ENCODE peak calls at places on chromosomes 12 and 14, in four cellular contexts. Z, P, D and J are unnamed samples.

GRCh38 chr12:59927041-59927440 is 331.2 kb downstream of the SLC16A7 start:
- DNase-seq in D (no peak), P (no peak), Z (no peak), J (no peak)

GRCh38 chr12:54588110-54588831 is at the start of gene PPP1R1A:
- DNase-seq in Z (peak; percentile 53), P (no peak), D (no peak), J (peak; percentile 66)

GRCh38 chr12:95304673-95305198 is 87.1 kb downstream of the VEZT start:
- DNase-seq in Z (no peak), P (no peak), D (no peak), J (no peak)

GRCh38 chr12:49982246-49983229 is 9.8 kb downstream of the AQP6 start:
- DNase-seq in Z (no peak), D (no peak), P (no peak), J (no peak)

GRCh38 chr12:44875954-44876553 is at the start of gene NELL2:
- DNase-seq in D (peak; percentile 77), Z (peak; percentile 84), P (no peak), J (peak; percentile 83)

GRCh38 chr14:59187802-59188460 is 536 bp upstream of the DAAM1 start:
- DNase-seq in Z (peak; percentile 16), P (no peak), D (peak; percentile 66), J (peak; percentile 31)

GRCh38 chr14:24535737-24536136 is 27.7 kb upstream of the CMA1 start:
- DNase-seq in D (no peak), P (no peak), Z (no peak), J (no peak)

GRCh38 chr12:34607520-34608195 is 585.4 kb downstream of the ALG10 start:
- DNase-seq in P (no peak), D (no peak), Z (no peak), J (peak; percentile 1)

GRCh38 chr14:53842938-53843337 is 113.7 kb downstream of the BMP4 start:
- DNase-seq in D (no peak), P (peak; percentile 95), Z (no peak), J (no peak)

GRCh38 chr14:75561013-75561432 is 17.4 kb upstream of the FLVCR2 start:
- DNase-seq in D (peak; percentile 68), P (peak; percentile 67), Z (peak; percentile 88), J (peak; percentile 87)

GRCh38 chr14:23538785-23539184 is 12.8 kb downstream of the ZFHX2 start:
- DNase-seq in P (no peak), Z (peak; percentile 58), D (no peak), J (no peak)

GRCh38 chr12:2319747-2320146 is 267.0 kb downstream of the CACNA1C start:
- DNase-seq in Z (no peak), P (no peak), D (no peak), J (no peak)

GRCh38 chr12:130686511-130686981 is 29.6 kb downstream of the RIMBP2 start:
- DNase-seq in D (no peak), Z (no peak), P (no peak), J (no peak)

GRCh38 chr14:51823706-51824105 is 36.7 kb upstream of the GNG2 start:
- DNase-seq in Z (no peak), P (no peak), D (no peak), J (no peak)

GRCh38 chr12:3727354-3727753 is 25.6 kb downstream of the CRACR2A start:
- DNase-seq in Z (no peak), P (no peak), D (no peak), J (no peak)

GRCh38 chr14:103123128-103123633 is at the start of gene TNFAIP2:
- DNase-seq in D (peak; percentile 69), Z (peak; percentile 67), P (no peak), J (no peak)

GRCh38 chr12:132904718-132905328 is 17.4 kb upstream of the CHFR start:
- DNase-seq in D (peak; percentile 78), P (no peak), Z (peak; percentile 94), J (no peak)

GRCh38 chr14:105844810-105845724 is 318.7 kb downstream of the TMEM121 start:
- DNase-seq in D (no peak), P (no peak), Z (no peak), J (no peak)

GRCh38 chr14:76950043-76951020 is 78.2 kb downstream of the IRF2BPL start:
- DNase-seq in D (no peak), Z (no peak), P (no peak), J (no peak)

GRCh38 chr12:34395056-34396005 is 373.0 kb downstream of the ALG10 start:
- DNase-seq in Z (peak; percentile 1), P (no peak), D (peak; percentile 3), J (no peak)

GRCh38 chr12:91404362-91404899 is 221.8 kb upstream of the DCN start:
- DNase-seq in Z (no peak), D (no peak), P (no peak), J (no peak)

GRCh38 chr12:19978193-19978592 is 390.1 kb upstream of the PDE3A start:
- DNase-seq in Z (no peak), P (no peak), D (no peak), J (no peak)

GRCh38 chr12:64828713-64829112 is 4.3 kb downstream of the TBC1D30 start:
- DNase-seq in D (no peak), P (no peak), Z (no peak), J (no peak)

GRCh38 chr14:75833326-75834020 is 148.3 kb downstream of the TGFB3 start:
- DNase-seq in D (no peak), P (no peak), Z (no peak), J (no peak)

GRCh38 chr12:47139010-47139681 is 59.4 kb upstream of the AMIGO2 start:
- DNase-seq in P (no peak), Z (no peak), D (no peak), J (no peak)

GRCh38 chr12:89247962-89248361 is 104.3 kb downstream of the DUSP6 start:
- DNase-seq in P (no peak), Z (no peak), D (no peak), J (no peak)

GRCh38 chr12:46383654-46384450 is 11.3 kb upstream of the SLC38A2 start:
- DNase-seq in Z (no peak), D (peak; percentile 37), P (peak; percentile 67), J (peak; percentile 30)

GRCh38 chr12:25719505-25719904 is 166.4 kb upstream of the LMNTD1 start:
- DNase-seq in D (no peak), P (no peak), Z (no peak), J (no peak)

GRCh38 chr12:25723286-25723685 is 170.2 kb upstream of the LMNTD1 start:
- DNase-seq in D (no peak), P (no peak), Z (no peak), J (no peak)

GRCh38 chr12:25728196-25728595 is 175.1 kb upstream of the LMNTD1 start:
- DNase-seq in Z (no peak), D (no peak), P (no peak), J (no peak)

GRCh38 chr12:25725874-25726273 is 172.8 kb upstream of the LMNTD1 start:
- DNase-seq in Z (no peak), P (no peak), D (no peak), J (no peak)

DNA sequence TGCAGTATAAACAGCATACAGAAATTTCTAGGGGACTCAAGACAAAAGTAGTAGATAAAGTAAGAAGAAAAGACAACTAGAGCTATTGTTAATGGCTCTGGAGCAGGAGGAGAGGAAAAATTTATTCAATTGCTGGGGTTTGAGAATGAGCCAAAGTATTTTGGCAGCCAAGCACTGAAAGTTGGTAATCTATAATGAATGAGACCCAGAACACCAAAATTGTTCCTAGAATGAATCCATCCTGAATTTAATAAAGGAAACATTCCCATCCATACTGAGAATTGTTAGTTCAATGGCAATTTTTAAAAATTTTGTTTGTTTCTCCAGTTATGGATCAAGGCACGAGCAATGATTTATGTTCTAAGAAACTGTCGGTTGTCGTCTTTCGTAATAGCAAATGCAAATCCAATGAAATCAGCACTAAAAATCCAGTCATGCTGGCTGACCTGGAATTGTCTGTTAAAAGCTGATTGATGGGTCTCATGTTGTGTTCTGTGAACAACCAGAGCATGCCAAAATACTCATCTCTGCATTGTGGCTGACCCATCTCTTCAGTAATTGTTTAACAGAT is 170.9 kb upstream of the LMNTD1 start:
- DNase-seq in P (no peak), Z (no peak), D (no peak), J (no peak)
- TF ChIP-seq ELF4 in P (no peak), Z (no peak), D (no peak), J (no peak)

GRCh38 chr14:69097974-69098373 is 54.9 kb downstream of the DCAF5 start:
- DNase-seq in P (no peak), Z (no peak), D (no peak), J (no peak)

GRCh38 chr14:69105326-69105725 is 47.6 kb downstream of the DCAF5 start:
- DNase-seq in D (no peak), P (no peak), Z (no peak), J (no peak)

GRCh38 chr14:69106451-69106850 is 46.5 kb downstream of the DCAF5 start:
- DNase-seq in D (no peak), Z (no peak), P (no peak), J (no peak)

GRCh38 chr14:69096766-69097475 is 56.0 kb downstream of the DCAF5 start:
- DNase-seq in D (no peak), Z (no peak), P (no peak), J (no peak)

DNA sequence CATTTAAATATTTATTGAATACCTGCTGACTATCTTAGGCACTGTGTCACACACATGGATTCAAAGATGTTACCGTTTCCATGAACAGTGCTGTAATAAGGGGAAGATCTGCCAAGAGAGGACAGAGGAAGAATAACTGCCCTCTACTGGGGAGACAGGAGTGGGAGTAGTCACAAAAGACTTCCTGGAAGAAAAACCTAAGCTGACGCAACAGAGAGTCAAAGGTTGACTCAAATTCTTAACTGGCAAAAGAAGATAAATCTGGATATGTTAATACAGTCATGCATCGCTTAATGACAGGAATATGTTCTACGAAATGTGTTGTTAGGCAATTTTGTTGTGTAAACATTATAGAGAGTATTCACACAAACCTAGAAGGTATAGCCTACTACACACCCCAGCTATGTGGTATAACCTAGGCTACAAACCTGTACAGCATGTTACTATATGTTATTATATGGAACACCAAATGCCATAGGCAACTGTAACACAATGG is 51.5 kb downstream of the DCAF5 start:
- DNase-seq in P (no peak), D (peak; percentile 45), Z (no peak), J (peak; percentile 18)
- TF ChIP-seq SP1 in P (no peak), D (no peak), Z (no peak), J (no peak)

GRCh38 chr12:15834575-15834974 is 45.4 kb upstream of the EPS8 start:
- DNase-seq in P (no peak), Z (no peak), D (no peak), J (no peak)

GRCh38 chr12:15838986-15839385 is 43.2 kb upstream of the STRAP start:
- DNase-seq in P (no peak), D (no peak), Z (no peak), J (no peak)

GRCh38 chr12:15842106-15842505 is 40.1 kb upstream of the STRAP start:
- DNase-seq in D (no peak), Z (no peak), P (no peak), J (no peak)

GRCh38 chr12:15839682-15840081 is 42.5 kb upstream of the STRAP start:
- DNase-seq in P (no peak), D (no peak), Z (no peak), J (no peak)

GRCh38 chr12:15837141-15837781 is 44.9 kb upstream of the STRAP start:
- DNase-seq in Z (no peak), D (no peak), P (no peak), J (no peak)
- TF ChIP-seq ELF4 in Z (no peak), D (no peak), P (no peak), J (no peak)

GRCh38 chr12:121590476-121591143 is 9.8 kb upstream of the KDM2B start:
- DNase-seq in D (no peak), Z (no peak), P (peak; percentile 58), J (no peak)
- TF ChIP-seq SP1 in D (no peak), Z (no peak), P (no peak), J (no peak)

GRCh38 chr12:30631710-30632109 is 64.0 kb downstream of the IPO8 start:
- DNase-seq in D (no peak), P (no peak), Z (no peak), J (no peak)

GRCh38 chr12:30626847-30627246 is 68.8 kb downstream of the IPO8 start:
- DNase-seq in D (no peak), Z (no peak), P (peak; percentile 70), J (no peak)

GRCh38 chr12:30630378-30631285 is 65.0 kb downstream of the IPO8 start:
- DNase-seq in Z (no peak), D (no peak), P (no peak), J (no peak)
- TF ChIP-seq ELF4 in Z (no peak), D (no peak), P (no peak), J (no peak)